ENCODE peak calls at places on chromosomes 7 and 10, in nine cellular contexts. One of them, this sample, is unnamed.
A peak's percentile ranks its signal among the peaks of the same experiment; 100 is the strongest.

GRCh38 chr7:131540491-131541162 is 15.8 kb downstream of the PODXL start:
- ATAC-seq in activated naive CD4-positive, alpha-beta T cell treated with anti-CD3 and anti-CD28 coated beads, Interleukin-2, amount 50 U/mL, for 72 hours: no peak
- ATAC-seq in HCT116: no peak
- ATAC-seq in natural killer cell: no peak
- ATAC-seq in left colon: peak; percentile 27
- ATAC-seq in left lung: peak; percentile 41
- ATAC-seq in Panc1: peak; percentile 24
- ATAC-seq in memory B cell: no peak
- ATAC-seq in heart right ventricle: peak; percentile 19
- ATAC-seq in this sample: no peak

GRCh38 chr10:34231441-34232180 is 583.5 kb downstream of the PARD3 start:
- ATAC-seq in activated naive CD4-positive, alpha-beta T cell treated with anti-CD3 and anti-CD28 coated beads, Interleukin-2, amount 50 U/mL, for 72 hours: no peak
- ATAC-seq in memory B cell: no peak
- ATAC-seq in left lung: no peak
- ATAC-seq in Panc1: no peak
- ATAC-seq in left colon: no peak
- ATAC-seq in HCT116: no peak
- ATAC-seq in natural killer cell: no peak
- ATAC-seq in heart right ventricle: peak; percentile 58
- ATAC-seq in this sample: no peak

GRCh38 chr10:51861731-51862130 is 162.3 kb upstream of the CSTF2T start:
- ATAC-seq in activated naive CD4-positive, alpha-beta T cell treated with anti-CD3 and anti-CD28 coated beads, Interleukin-2, amount 50 U/mL, for 72 hours: no peak
- ATAC-seq in memory B cell: no peak
- ATAC-seq in natural killer cell: peak; percentile 35
- ATAC-seq in left colon: no peak
- ATAC-seq in heart right ventricle: no peak
- ATAC-seq in HCT116: no peak
- ATAC-seq in Panc1: no peak
- ATAC-seq in left lung: no peak
- ATAC-seq in this sample: no peak

GRCh38 chr7:66319373-66319979 is 114.3 kb downstream of the TPST1 start:
- ATAC-seq in left lung: no peak
- ATAC-seq in heart right ventricle: no peak
- ATAC-seq in natural killer cell: no peak
- ATAC-seq in Panc1: no peak
- ATAC-seq in memory B cell: no peak
- ATAC-seq in activated naive CD4-positive, alpha-beta T cell treated with anti-CD3 and anti-CD28 coated beads, Interleukin-2, amount 50 U/mL, for 72 hours: no peak
- ATAC-seq in left colon: no peak
- ATAC-seq in HCT116: no peak
- ATAC-seq in this sample: peak; percentile 83

GRCh38 chr10:99285846-99286245 is 43.3 kb upstream of the CNNM1 start:
- ATAC-seq in activated naive CD4-positive, alpha-beta T cell treated with anti-CD3 and anti-CD28 coated beads, Interleukin-2, amount 50 U/mL, for 72 hours: no peak
- ATAC-seq in left lung: no peak
- ATAC-seq in memory B cell: no peak
- ATAC-seq in left colon: no peak
- ATAC-seq in natural killer cell: no peak
- ATAC-seq in HCT116: no peak
- ATAC-seq in Panc1: no peak
- ATAC-seq in heart right ventricle: no peak
- ATAC-seq in this sample: no peak

GRCh38 chr10:2576892-2577291 is 490.5 kb upstream of the PFKP start:
- ATAC-seq in Panc1: no peak
- ATAC-seq in natural killer cell: no peak
- ATAC-seq in HCT116: no peak
- ATAC-seq in heart right ventricle: no peak
- ATAC-seq in memory B cell: no peak
- ATAC-seq in left lung: no peak
- ATAC-seq in activated naive CD4-positive, alpha-beta T cell treated with anti-CD3 and anti-CD28 coated beads, Interleukin-2, amount 50 U/mL, for 72 hours: no peak
- ATAC-seq in left colon: no peak
- ATAC-seq in this sample: no peak

GRCh38 chr7:23468721-23469149 is 1.6 kb downstream of the IGF2BP3 start:
- ATAC-seq in left colon: no peak
- ATAC-seq in Panc1: no peak
- ATAC-seq in left lung: no peak
- ATAC-seq in heart right ventricle: no peak
- ATAC-seq in HCT116: no peak
- ATAC-seq in memory B cell: peak; percentile 28
- ATAC-seq in activated naive CD4-positive, alpha-beta T cell treated with anti-CD3 and anti-CD28 coated beads, Interleukin-2, amount 50 U/mL, for 72 hours: peak; percentile 18
- ATAC-seq in natural killer cell: no peak
- ATAC-seq in this sample: no peak

GRCh38 chr10:8392216-8392615 is 337.7 kb downstream of the GATA3 start:
- ATAC-seq in left colon: no peak
- ATAC-seq in memory B cell: no peak
- ATAC-seq in Panc1: no peak
- ATAC-seq in left lung: no peak
- ATAC-seq in HCT116: no peak
- ATAC-seq in natural killer cell: no peak
- ATAC-seq in heart right ventricle: no peak
- ATAC-seq in activated naive CD4-positive, alpha-beta T cell treated with anti-CD3 and anti-CD28 coated beads, Interleukin-2, amount 50 U/mL, for 72 hours: no peak
- ATAC-seq in this sample: no peak

GRCh38 chr10:48489099-48489498 is 115.8 kb downstream of the ARHGAP22 start:
- ATAC-seq in heart right ventricle: no peak
- ATAC-seq in natural killer cell: no peak
- ATAC-seq in activated naive CD4-positive, alpha-beta T cell treated with anti-CD3 and anti-CD28 coated beads, Interleukin-2, amount 50 U/mL, for 72 hours: no peak
- ATAC-seq in Panc1: no peak
- ATAC-seq in memory B cell: no peak
- ATAC-seq in HCT116: no peak
- ATAC-seq in left lung: no peak
- ATAC-seq in left colon: no peak
- ATAC-seq in this sample: no peak

GRCh38 chr7:80611779-80612178 is 26.7 kb upstream of the CD36 start:
- ATAC-seq in Panc1: peak; percentile 94
- ATAC-seq in left lung: peak; percentile 87
- ATAC-seq in natural killer cell: no peak
- ATAC-seq in activated naive CD4-positive, alpha-beta T cell treated with anti-CD3 and anti-CD28 coated beads, Interleukin-2, amount 50 U/mL, for 72 hours: no peak
- ATAC-seq in heart right ventricle: peak; percentile 62
- ATAC-seq in HCT116: peak; percentile 78
- ATAC-seq in memory B cell: no peak
- ATAC-seq in left colon: peak; percentile 64
- ATAC-seq in this sample: peak; percentile 95

GRCh38 chr7:19407270-19407669 is 262.0 kb upstream of the FERD3L start:
- ATAC-seq in HCT116: no peak
- ATAC-seq in memory B cell: no peak
- ATAC-seq in natural killer cell: no peak
- ATAC-seq in activated naive CD4-positive, alpha-beta T cell treated with anti-CD3 and anti-CD28 coated beads, Interleukin-2, amount 50 U/mL, for 72 hours: no peak
- ATAC-seq in left colon: no peak
- ATAC-seq in Panc1: no peak
- ATAC-seq in left lung: no peak
- ATAC-seq in heart right ventricle: no peak
- ATAC-seq in this sample: no peak

GRCh38 chr10:88442681-88443080 is 140.4 kb downstream of the RNLS start:
- ATAC-seq in Panc1: no peak
- ATAC-seq in activated naive CD4-positive, alpha-beta T cell treated with anti-CD3 and anti-CD28 coated beads, Interleukin-2, amount 50 U/mL, for 72 hours: no peak
- ATAC-seq in left lung: no peak
- ATAC-seq in memory B cell: no peak
- ATAC-seq in HCT116: no peak
- ATAC-seq in left colon: no peak
- ATAC-seq in heart right ventricle: no peak
- ATAC-seq in natural killer cell: no peak
- ATAC-seq in this sample: no peak

GRCh38 chr7:133819695-133820094 is 307.4 kb upstream of the LRGUK start:
- ATAC-seq in natural killer cell: no peak
- ATAC-seq in Panc1: no peak
- ATAC-seq in left lung: no peak
- ATAC-seq in heart right ventricle: no peak
- ATAC-seq in memory B cell: no peak
- ATAC-seq in activated naive CD4-positive, alpha-beta T cell treated with anti-CD3 and anti-CD28 coated beads, Interleukin-2, amount 50 U/mL, for 72 hours: no peak
- ATAC-seq in HCT116: no peak
- ATAC-seq in left colon: no peak
- ATAC-seq in this sample: no peak